ENCODE peak calls at places on chromosomes 7 and 10, in nine cellular contexts. L is Peyer's patch, C is fibroblast of pulmonary artery, G is cardiac muscle cell, E is nephron progenitor cell, U is H9, H is upper lobe of right lung, V is natural killer cell, N is tibial artery. Z is an unnamed sample.

GRCh38 chr7:23333671-23334246 is 34.6 kb downstream of the MALSU1 start:
- DNase-seq in L (no peak), C (peak; percentile 89), G (no peak), E (no peak), U (no peak), H (no peak), V (no peak), N (peak; percentile 25), Z (no peak)

GRCh38 chr10:43408331-43408709 is 666 bp downstream of the HNRNPF start:
- DNase-seq in L (no peak), C (no peak), G (no peak), E (no peak), U (no peak), H (no peak), V (peak; percentile 54), N (peak; percentile 29), Z (no peak)

GRCh38 chr10:6148251-6148691 is 54.5 kb upstream of the PFKFB3 start:
- DNase-seq in L (no peak), C (no peak), G (no peak), E (no peak), U (no peak), H (no peak), V (no peak), N (no peak), Z (no peak)

GRCh38 chr7:6338551-6339274 is 66.3 kb upstream of the CYTH3 start:
- DNase-seq in L (no peak), C (no peak), G (peak; percentile 46), E (no peak), U (no peak), H (no peak), V (no peak), N (no peak), Z (no peak)

GRCh38 chr10:5991708-5992107 is 14.4 kb upstream of the IL15RA start:
- DNase-seq in L (no peak), C (no peak), G (no peak), E (no peak), U (no peak), H (no peak), V (no peak), N (no peak), Z (no peak)

GRCh38 chr10:31138026-31138553 is 106.4 kb upstream of the ZNF438 start:
- DNase-seq in L (no peak), C (peak; percentile 26), G (no peak), E (no peak), U (no peak), H (no peak), V (no peak), N (no peak), Z (no peak)

GRCh38 chr7:43669286-43670081 is 59.8 kb downstream of the COA1 start:
- DNase-seq in L (no peak), C (no peak), G (no peak), E (no peak), U (peak; percentile 96), H (no peak), V (no peak), N (no peak), Z (no peak)

GRCh38 chr10:20709708-20710107 is 187.4 kb downstream of the NEBL start:
- DNase-seq in L (no peak), C (no peak), G (no peak), E (no peak), U (no peak), H (no peak), V (no peak), N (no peak), Z (no peak)

GRCh38 chr10:33237736-33238624 is 96.5 kb downstream of the NRP1 start:
- DNase-seq in L (no peak), C (peak; percentile 90), G (no peak), E (no peak), U (no peak), H (no peak), V (no peak), N (no peak), Z (no peak)

GRCh38 chr10:70541738-70542564 is 60.6 kb downstream of the PRF1 start:
- DNase-seq in L (no peak), C (no peak), G (no peak), E (no peak), U (no peak), H (no peak), V (no peak), N (no peak), Z (no peak)

GRCh38 chr7:29189743-29190201 is 4.8 kb upstream of the CHN2 start:
- DNase-seq in L (peak; percentile 81), C (peak; percentile 49), G (peak; percentile 67), E (peak; percentile 77), U (peak; percentile 99), H (peak; percentile 84), V (peak; percentile 60), N (peak; percentile 43), Z (peak; percentile 24)

GRCh38 chr10:126001579-126001978 is 105.2 kb downstream of the FANK1 start:
- DNase-seq in L (no peak), C (peak; percentile 24), G (no peak), E (no peak), U (no peak), H (no peak), V (no peak), N (no peak), Z (no peak)

GRCh38 chr7:75662579-75663301 is 76.0 kb downstream of the HIP1 start:
- DNase-seq in L (no peak), C (no peak), G (no peak), E (no peak), U (no peak), H (no peak), V (no peak), N (no peak), Z (peak; percentile 44)

GRCh38 chr10:49242604-49243003 is 54.4 kb upstream of the TMEM273 start:
- DNase-seq in L (no peak), C (no peak), G (no peak), E (no peak), U (no peak), H (no peak), V (no peak), N (no peak), Z (no peak)

GRCh38 chr7:124566576-124566975 is 199.0 kb downstream of the GPR37 start:
- DNase-seq in L (no peak), C (peak; percentile 8), G (no peak), E (no peak), U (peak; percentile 29), H (no peak), V (no peak), N (no peak), Z (no peak)

GRCh38 chr10:65550761-65551160 is 1375.1 kb upstream of the LRRTM3 start:
- DNase-seq in L (no peak), C (no peak), G (no peak), E (no peak), U (no peak), H (no peak), V (no peak), N (no peak), Z (no peak)

GRCh38 chr10:21702633-21703111 is 168.6 kb downstream of the MLLT10 start:
- DNase-seq in L (no peak), C (no peak), G (no peak), E (no peak), U (no peak), H (no peak), V (no peak), N (no peak), Z (no peak)

DNA sequence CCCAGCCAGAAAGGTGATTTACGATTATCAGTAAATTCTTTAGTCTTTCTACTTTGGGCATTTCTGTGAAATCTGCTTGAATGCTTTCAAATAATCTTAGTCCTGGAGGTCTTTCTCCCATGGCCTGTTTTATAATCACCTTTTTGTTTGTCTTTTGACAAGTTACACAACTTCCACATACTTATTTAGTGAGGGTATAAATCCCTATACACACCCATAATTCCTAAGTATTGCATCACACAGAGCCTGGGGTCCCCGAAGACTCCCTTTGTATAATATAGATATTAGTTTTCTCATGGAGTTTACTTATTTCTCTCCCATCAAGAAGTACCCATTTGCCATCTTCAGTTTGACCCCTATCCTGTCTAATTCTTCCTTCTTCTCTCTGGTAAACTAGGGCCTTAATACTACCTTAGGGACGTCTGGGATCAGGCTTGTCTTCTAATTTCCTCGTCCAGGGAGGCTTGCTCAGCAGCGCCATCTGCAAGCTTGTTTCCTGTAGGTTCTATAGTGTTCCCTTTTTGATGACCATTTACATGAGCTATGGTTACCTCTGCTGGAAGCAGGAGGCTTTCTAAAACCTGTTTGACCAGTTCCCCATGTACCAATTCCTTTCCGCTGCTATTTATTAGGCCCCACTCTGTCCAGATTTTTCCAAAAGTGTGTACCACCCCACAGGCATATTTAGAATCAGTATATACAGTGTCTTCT is 8.1 kb downstream of the DNAH11 start:
- DNase-seq in L (no peak), C (no peak), G (no peak), E (no peak), U (peak; percentile 71), H (no peak), V (no peak), N (no peak), Z (no peak)
- TF ChIP-seq CTCF in L (no peak), C (no peak), G (no peak), E (no peak), U (peak; percentile 66), H (no peak), V (no peak), N (no peak), Z (no peak)

GRCh38 chr10:78071140-78071856 is 37.6 kb downstream of the RPS24 start:
- DNase-seq in L (no peak), C (no peak), G (peak; percentile 10), E (no peak), U (no peak), H (no peak), V (no peak), N (no peak), Z (no peak)
- TF ChIP-seq CTCF in L (no peak), C (no peak), G (no peak), E (no peak), U (no peak), H (no peak), V (no peak), N (no peak), Z (no peak)

GRCh38 chr7:110090113-110090820 is 1000.7 kb upstream of the LRRN3 start:
- DNase-seq in L (no peak), C (peak; percentile 31), G (no peak), E (no peak), U (no peak), H (no peak), V (no peak), N (no peak), Z (no peak)
- TF ChIP-seq CTCF in L (no peak), C (peak; percentile 38), G (peak; percentile 17), E (peak; percentile 36), U (peak; percentile 63), H (peak; percentile 43), V (no peak), N (no peak), Z (no peak)

DNA sequence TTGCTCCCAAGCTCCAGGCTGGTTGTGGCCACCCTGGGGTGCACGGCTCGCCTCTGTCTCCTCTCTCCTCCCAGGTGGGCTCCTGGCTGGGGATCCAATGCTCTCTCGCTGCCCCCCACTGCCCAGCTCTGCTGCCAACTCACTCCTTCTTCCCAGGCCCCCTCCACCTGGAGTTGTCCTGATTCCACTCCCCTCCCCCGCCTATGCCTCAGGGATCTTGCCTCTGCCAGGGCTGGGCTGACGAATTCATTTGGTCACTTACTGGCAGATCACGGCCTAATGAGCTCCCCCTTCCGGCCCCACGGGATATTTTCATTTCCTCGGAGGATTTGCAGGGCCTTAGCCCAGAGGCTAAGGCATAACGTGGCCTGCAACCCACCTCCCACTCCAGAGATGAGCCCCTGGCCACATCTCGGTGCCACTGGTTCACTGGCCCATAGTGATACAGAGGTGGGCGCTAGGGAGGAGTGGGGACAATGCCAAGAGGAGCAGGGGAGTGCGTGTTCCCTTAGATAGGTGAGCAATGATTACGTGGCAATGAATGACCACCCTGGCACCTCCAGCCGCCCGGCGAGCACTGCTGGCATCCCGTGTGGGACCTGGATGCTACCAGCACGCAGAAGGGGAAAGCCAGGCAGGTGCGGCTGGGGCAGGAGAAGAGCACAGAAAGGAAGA is 344.6 kb upstream of the SHH start:
- DNase-seq in L (no peak), C (no peak), G (no peak), E (peak; percentile 58), U (peak; percentile 64), H (peak; percentile 67), V (no peak), N (no peak), Z (no peak)
- TF ChIP-seq CTCF in L (no peak), C (no peak), G (no peak), E (peak; percentile 45), U (peak; percentile 64), H (peak; percentile 22), V (no peak), N (no peak), Z (no peak)

Z was measured in activated B cell treated with CpG ODN at 0.5 μM for 24 hours.